ENCODE peak calls at places on chromosomes 3 and 15, in four cellular contexts. One of them, this sample, is unnamed. For H3K27me3 and H3K9me3, the result is how much of the 10 kb centered on the place peaks cover.

GRCh38 chr3:62497156-62497555 is 123.8 kb upstream of the FEZF2 start:
- DNase-seq in Peyer's patch: no peak
- DNase-seq in lung: no peak
- DNase-seq in keratinocyte: no peak
- DNase-seq in this sample: no peak

GRCh38 chr15:89192136-89192535 is 29.2 kb downstream of the RLBP1 start:
- DNase-seq in keratinocyte: no peak
- DNase-seq in Peyer's patch: no peak
- DNase-seq in lung: no peak
- DNase-seq in this sample: no peak

GRCh38 chr3:133674290-133674912 is 12.7 kb upstream of the TOPBP1 start:
- DNase-seq in lung: no peak
- DNase-seq in keratinocyte: no peak
- DNase-seq in Peyer's patch: no peak
- DNase-seq in this sample: no peak

GRCh38 chr15:29812384-29812694 is 9.9 kb downstream of the TJP1 start:
- DNase-seq in lung: no peak
- DNase-seq in keratinocyte: peak
- DNase-seq in Peyer's patch: no peak
- DNase-seq in this sample: no peak

GRCh38 chr3:151008699-151009098 is 36.2 kb upstream of the CLRN1 start:
- DNase-seq in lung: no peak
- DNase-seq in keratinocyte: no peak
- DNase-seq in Peyer's patch: no peak
- DNase-seq in this sample: no peak

GRCh38 chr3:154324919-154325318 is 632 bp upstream of the DHX36 start:
- DNase-seq in Peyer's patch: no peak
- DNase-seq in keratinocyte: no peak
- DNase-seq in lung: no peak
- DNase-seq in this sample: no peak

GRCh38 chr15:39077998-39078397 is 502.9 kb upstream of the THBS1 start:
- DNase-seq in Peyer's patch: no peak
- DNase-seq in lung: no peak
- DNase-seq in keratinocyte: no peak
- DNase-seq in this sample: no peak

GRCh38 chr15:51917493-51917892 is 54.1 kb downstream of the LEO1 start:
- DNase-seq in keratinocyte: no peak
- DNase-seq in lung: peak
- DNase-seq in Peyer's patch: no peak
- DNase-seq in this sample: no peak

GRCh38 chr3:127424766-127425504 is 137.1 kb upstream of the PRR20G start:
- DNase-seq in Peyer's patch: peak
- DNase-seq in lung: peak
- DNase-seq in keratinocyte: no peak
- DNase-seq in this sample: no peak

GRCh38 chr15:69812881-69813280 is 284.8 kb downstream of the TLE3 start:
- DNase-seq in Peyer's patch: no peak
- DNase-seq in keratinocyte: no peak
- DNase-seq in lung: no peak
- DNase-seq in this sample: no peak

GRCh38 chr15:40637221-40637745 is 43.2 kb downstream of the KNL1 start:
- DNase-seq in keratinocyte: no peak
- DNase-seq in lung: no peak
- DNase-seq in Peyer's patch: no peak
- DNase-seq in this sample: no peak

GRCh38 chr3:105368575-105369500 is 2.1 kb downstream of the ALCAM start:
- DNase-seq in Peyer's patch: peak
- DNase-seq in lung: peak
- DNase-seq in keratinocyte: no peak
- DNase-seq in this sample: peak

GRCh38 chr15:71374607-71375352 is 259.5 kb downstream of the THSD4 start:
- DNase-seq in Peyer's patch: peak
- DNase-seq in lung: no peak
- DNase-seq in keratinocyte: no peak
- DNase-seq in this sample: no peak

GRCh38 chr3:184058029-184058428 is 5.2 kb downstream of the HTR3C start:
- DNase-seq in lung: no peak
- DNase-seq in Peyer's patch: no peak
- DNase-seq in keratinocyte: no peak
- DNase-seq in this sample: no peak

GRCh38 chr15:77798847-77799246 is 166.1 kb upstream of the LINGO1 start:
- DNase-seq in keratinocyte: no peak
- DNase-seq in lung: no peak
- DNase-seq in Peyer's patch: no peak
- DNase-seq in this sample: no peak

GRCh38 chr3:107421170-107421792 is 44.0 kb downstream of the CCDC54 start:
- DNase-seq in lung: no peak
- DNase-seq in Peyer's patch: no peak
- DNase-seq in keratinocyte: peak
- DNase-seq in this sample: no peak

GRCh38 chr15:57591822-57592367 is at the start of gene MYZAP:
- DNase-seq in lung: peak
- DNase-seq in Peyer's patch: peak
- DNase-seq in keratinocyte: no peak
- DNase-seq in this sample: peak

GRCh38 chr15:72936237-72936636 is 116.0 kb upstream of the NEO1 start:
- DNase-seq in keratinocyte: no peak
- DNase-seq in Peyer's patch: no peak
- DNase-seq in lung: no peak
- DNase-seq in this sample: no peak

GRCh38 chr15:94670436-94671034 is 439.2 kb downstream of the MCTP2 start:
- DNase-seq in keratinocyte: no peak
- DNase-seq in Peyer's patch: no peak
- DNase-seq in lung: no peak
- DNase-seq in this sample: no peak

GRCh38 chr15:83204697-83205096 is 2.9 kb downstream of the HDGFL3 start:
- DNase-seq in Peyer's patch: no peak
- DNase-seq in keratinocyte: no peak
- DNase-seq in lung: no peak
- DNase-seq in this sample: no peak

GRCh38 chr3:133152056-133152455 is 113.9 kb downstream of the TMEM108 start:
- DNase-seq in keratinocyte: no peak
- DNase-seq in Peyer's patch: no peak
- DNase-seq in lung: no peak
- DNase-seq in this sample: no peak

GRCh38 chr15:85329561-85330421 is 50.6 kb upstream of the AKAP13 start:
- DNase-seq in lung: no peak
- DNase-seq in Peyer's patch: peak
- DNase-seq in keratinocyte: no peak
- DNase-seq in this sample: peak

GRCh38 chr3:160667452-160667851 is 9.5 kb upstream of the ARL14 start:
- DNase-seq in keratinocyte: peak
- DNase-seq in lung: no peak
- DNase-seq in Peyer's patch: peak
- DNase-seq in this sample: no peak

GRCh38 chr15:72197460-72198409 is at the start of gene GRAMD2A:
- DNase-seq in keratinocyte: no peak
- DNase-seq in Peyer's patch: peak
- DNase-seq in lung: peak
- DNase-seq in this sample: peak

GRCh38 chr3:194161181-194162045 is 25.5 kb downstream of the HES1 start:
- DNase-seq in keratinocyte: no peak
- DNase-seq in lung: no peak
- DNase-seq in Peyer's patch: no peak
- DNase-seq in this sample: no peak

GRCh38 chr3:108341911-108342310 is 45.6 kb downstream of the HHLA2 start:
- DNase-seq in lung: no peak
- DNase-seq in keratinocyte: no peak
- DNase-seq in Peyer's patch: no peak
- DNase-seq in this sample: no peak

GRCh38 chr15:51186846-51187340 is 92.2 kb upstream of the TNFAIP8L3 start:
- DNase-seq in Peyer's patch: no peak
- DNase-seq in lung: no peak
- DNase-seq in keratinocyte: no peak
- DNase-seq in this sample: no peak

GRCh38 chr3:194879126-194879887 is 193.6 kb downstream of the FAM43A start:
- DNase-seq in keratinocyte: no peak
- DNase-seq in lung: no peak
- DNase-seq in Peyer's patch: no peak
- DNase-seq in this sample: no peak

GRCh38 chr3:79278681-79279080 is 489.1 kb downstream of the ROBO1 start:
- DNase-seq in lung: no peak
- DNase-seq in keratinocyte: no peak
- DNase-seq in Peyer's patch: no peak
- DNase-seq in this sample: no peak

GRCh38 chr3:59839810-59840515 is 790.1 kb upstream of the CFAP20DC start:
- DNase-seq in lung: no peak
- DNase-seq in keratinocyte: no peak
- DNase-seq in Peyer's patch: no peak
- DNase-seq in this sample: no peak

GRCh38 chr3:175356899-175357324 is 497.8 kb downstream of the NAALADL2 start:
- DNase-seq in keratinocyte: no peak
- DNase-seq in lung: no peak
- DNase-seq in Peyer's patch: no peak
- DNase-seq in this sample: no peak

GRCh38 chr15:71043373-71043772 is 71.9 kb upstream of the THSD4 start:
- DNase-seq in lung: no peak
- DNase-seq in keratinocyte: peak
- DNase-seq in Peyer's patch: no peak
- DNase-seq in this sample: no peak

GRCh38 chr3:45793482-45794176 is 2.7 kb downstream of the SLC6A20 start:
- DNase-seq in keratinocyte: no peak
- DNase-seq in lung: no peak
- DNase-seq in Peyer's patch: peak
- DNase-seq in this sample: no peak
- H3K27me3 ChIP-seq in keratinocyte: under half
- H3K27me3 ChIP-seq in lung: under half
- H3K27me3 ChIP-seq in Peyer's patch: under half
- H3K27me3 ChIP-seq in this sample: under half

DNA sequence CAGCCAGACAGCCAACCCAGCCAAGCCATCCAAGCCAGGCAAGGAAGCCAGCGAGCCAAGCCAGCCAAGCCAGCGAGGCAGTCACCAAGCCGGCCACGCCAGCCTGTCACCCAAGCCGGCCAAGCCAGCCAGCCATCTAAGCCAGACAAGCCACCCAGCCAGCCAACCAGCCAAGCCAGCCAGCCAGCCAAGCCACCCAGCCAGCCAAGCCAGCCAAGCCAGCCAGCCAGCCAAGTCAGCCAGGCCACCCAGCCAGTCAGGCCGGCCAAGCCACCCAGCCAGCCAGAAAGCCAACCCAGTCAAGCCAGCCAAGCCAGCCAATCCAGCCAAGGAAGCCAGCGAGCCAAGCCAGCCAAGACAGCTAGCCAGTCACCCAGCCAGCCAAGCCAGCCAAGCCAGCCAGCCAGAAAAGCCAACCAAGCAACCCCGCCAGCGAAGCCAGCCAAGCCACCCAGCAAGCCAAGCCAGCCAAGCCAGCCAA is 201.2 kb downstream of the GOLGA6L6 start:
- DNase-seq in Peyer's patch: peak
- DNase-seq in lung: peak
- DNase-seq in keratinocyte: no peak
- DNase-seq in this sample: peak
- H3K9me3 ChIP-seq in Peyer's patch: under half
- H3K9me3 ChIP-seq in lung: under half
- H3K9me3 ChIP-seq in keratinocyte: half or more
- H3K9me3 ChIP-seq in this sample: under half

GRCh38 chr3:165346503-165346902 is 150.3 kb upstream of the SLITRK3 start:
- DNase-seq in keratinocyte: no peak
- DNase-seq in lung: no peak
- DNase-seq in Peyer's patch: no peak
- DNase-seq in this sample: no peak
- TF ChIP-seq CTCF in keratinocyte: no peak
- TF ChIP-seq CTCF in lung: no peak
- TF ChIP-seq CTCF in Peyer's patch: no peak
- TF ChIP-seq CTCF in this sample: no peak

GRCh38 chr3:196969660-196970546 is 1.3 kb upstream of the PIGZ start:
- DNase-seq in Peyer's patch: peak
- DNase-seq in lung: peak
- DNase-seq in keratinocyte: no peak
- DNase-seq in this sample: peak

GRCh38 chr3:196968233-196969000 is at the start of gene PIGZ:
- DNase-seq in Peyer's patch: peak
- DNase-seq in keratinocyte: no peak
- DNase-seq in lung: no peak
- DNase-seq in this sample: peak

GRCh38 chr3:196967412-196968232 is 1.0 kb downstream of the PIGZ start:
- DNase-seq in keratinocyte: no peak
- DNase-seq in Peyer's patch: peak
- DNase-seq in lung: no peak
- DNase-seq in this sample: no peak

GRCh38 chr3:196970547-196971093 is 2.0 kb upstream of the PIGZ start:
- DNase-seq in keratinocyte: no peak
- DNase-seq in lung: no peak
- DNase-seq in Peyer's patch: no peak
- DNase-seq in this sample: no peak

GRCh38 chr3:196969001-196969659 is 497 bp upstream of the PIGZ start:
- DNase-seq in Peyer's patch: peak
- DNase-seq in lung: no peak
- DNase-seq in keratinocyte: no peak
- DNase-seq in this sample: peak
- H3K27me3 ChIP-seq in Peyer's patch: under half
- H3K27me3 ChIP-seq in lung: under half
- H3K27me3 ChIP-seq in keratinocyte: under half
- H3K27me3 ChIP-seq in this sample: under half

DNA sequence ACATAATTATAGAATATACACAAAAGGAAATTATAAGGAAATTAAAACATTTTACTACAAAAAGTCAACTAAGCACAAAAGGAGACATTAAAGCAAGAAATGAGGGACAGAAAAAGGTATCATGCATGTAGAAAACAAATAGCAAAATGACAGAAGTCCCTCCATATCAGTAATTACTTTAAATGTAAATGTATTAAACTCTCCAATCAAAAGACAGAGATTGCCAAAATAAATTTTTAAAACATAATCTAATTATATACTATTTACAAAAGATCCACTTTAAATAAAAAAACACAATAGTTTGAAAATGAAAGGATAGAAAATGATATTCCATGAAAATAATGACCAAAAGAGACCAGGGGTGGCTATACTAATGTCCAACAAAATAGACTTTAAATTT is 123.7 kb downstream of the MEX3B start:
- DNase-seq in keratinocyte: no peak
- DNase-seq in lung: no peak
- DNase-seq in Peyer's patch: no peak
- DNase-seq in this sample: no peak
- H3K9me3 ChIP-seq in keratinocyte: under half
- H3K9me3 ChIP-seq in lung: under half
- H3K9me3 ChIP-seq in Peyer's patch: under half
- H3K9me3 ChIP-seq in this sample: half or more

DNA sequence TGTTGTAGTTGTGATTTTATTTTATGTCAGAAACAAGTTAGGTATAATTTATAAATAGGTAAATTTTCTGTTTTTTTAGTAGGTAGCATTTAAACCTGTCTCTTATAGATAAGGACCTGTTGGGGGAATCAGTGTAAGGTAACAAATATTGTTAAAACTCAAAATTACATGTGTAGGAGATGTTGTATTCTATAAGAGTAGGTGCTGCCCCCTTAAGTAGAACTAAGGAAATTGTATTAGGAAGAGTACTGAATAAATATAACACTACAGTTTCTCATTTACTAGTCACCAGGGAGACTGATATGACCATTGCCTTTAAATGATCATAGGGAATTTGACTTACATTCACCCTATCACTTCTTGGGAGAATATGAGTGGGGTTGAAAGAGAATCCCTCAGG is 31.2 kb downstream of the SLC25A36 start:
- DNase-seq in Peyer's patch: no peak
- DNase-seq in keratinocyte: no peak
- DNase-seq in lung: no peak
- DNase-seq in this sample: no peak
- TF ChIP-seq CTCF in Peyer's patch: no peak
- TF ChIP-seq CTCF in keratinocyte: no peak
- TF ChIP-seq CTCF in lung: no peak
- TF ChIP-seq CTCF in this sample: peak

GRCh38 chr15:80473574-80474223 is 69.5 kb downstream of the ARNT2 start:
- DNase-seq in lung: no peak
- DNase-seq in keratinocyte: no peak
- DNase-seq in Peyer's patch: no peak
- DNase-seq in this sample: no peak
- H3K27me3 ChIP-seq in lung: under half
- H3K27me3 ChIP-seq in keratinocyte: under half
- H3K27me3 ChIP-seq in Peyer's patch: under half
- H3K27me3 ChIP-seq in this sample: under half

This sample was measured in left ventricle myocardium inferior.